ENCODE peak calls at places on chromosomes 2 and 18, in four cellular contexts. E is H54, A is lower lobe of right lung, R is ELR. U is an unnamed sample.

GRCh38 chr18:42114310-42114943 is 159.4 kb downstream of the PIK3C3 start:
- DNase-seq in R (peak), A (no peak), E (peak), U (peak)

GRCh38 chr2:235553696-235554100 is 59.9 kb downstream of the AGAP1 start:
- DNase-seq in A (peak), E (peak), R (no peak), U (no peak)

GRCh38 chr2:161913865-161914264 is 160.2 kb downstream of the DPP4 start:
- DNase-seq in R (peak), A (no peak), E (no peak), U (no peak)

GRCh38 chr2:141957321-141957720 is 173.5 kb downstream of the LRP1B start:
- DNase-seq in R (no peak), E (no peak), A (no peak), U (no peak)

GRCh38 chr2:100504542-100504941 is 34.3 kb downstream of the NMS start:
- DNase-seq in E (no peak), A (no peak), R (no peak), U (no peak)

GRCh38 chr2:71861186-71862160 is 286.2 kb downstream of the CYP26B1 start:
- DNase-seq in A (no peak), E (no peak), R (no peak), U (no peak)

GRCh38 chr2:33022989-33023731 is 76.4 kb downstream of the LTBP1 start:
- DNase-seq in R (peak), A (no peak), E (peak), U (no peak)

GRCh38 chr2:239378918-239379640 is 21.7 kb downstream of the HDAC4 start:
- DNase-seq in R (no peak), A (peak), E (no peak), U (no peak)

GRCh38 chr2:60861736-60862135 is 19.6 kb upstream of the REL start:
- DNase-seq in A (no peak), R (peak), E (no peak), U (no peak)

GRCh38 chr2:64260817-64261216 is 116.6 kb upstream of the PELI1 start:
- DNase-seq in A (peak), R (no peak), E (no peak), U (peak)

GRCh38 chr2:186605041-186605440 is 15.2 kb downstream of the ITGAV start:
- DNase-seq in R (no peak), E (no peak), A (no peak), U (no peak)

GRCh38 chr2:66481100-66481549 is 46.2 kb downstream of the MEIS1 start:
- DNase-seq in E (peak), R (peak), A (no peak), U (no peak)

GRCh38 chr2:33723322-33723721 is 124.2 kb upstream of the FAM98A start:
- DNase-seq in R (no peak), E (no peak), A (no peak), U (no peak)

GRCh38 chr2:100321181-100321880 is 970 bp downstream of the LONRF2 start:
- DNase-seq in E (peak), A (peak), R (peak), U (peak)

GRCh38 chr18:55321268-55322175 is 266.5 kb downstream of the TCF4 start:
- DNase-seq in E (no peak), R (peak), A (peak), U (peak)

GRCh38 chr18:48905541-48905940 is 45.2 kb downstream of the SMAD7 start:
- DNase-seq in R (peak), A (no peak), E (no peak), U (no peak)

GRCh38 chr2:74822771-74823283 is 11.1 kb upstream of the HK2 start:
- DNase-seq in R (no peak), A (no peak), E (no peak), U (no peak)